ENCODE peak calls at places on chromosomes 12 and 14, in six cellular contexts. One of them, this sample, is unnamed.

GRCh38 chr12:124588689-124589318 is 21.4 kb upstream of the NCOR2 start:
- DNase-seq in NCI-H510A treated with DMSO at 0.1 percent for 48 hours: no peak
- DNase-seq in NCI-H524: no peak
- DNase-seq in A673: peak
- DNase-seq in RWPE1: peak
- DNase-seq in stomach: no peak
- DNase-seq in this sample: no peak

GRCh38 chr14:102775855-102776760 is 1.1 kb upstream of the TRAF3 start:
- DNase-seq in NCI-H510A treated with DMSO at 0.1 percent for 48 hours: no peak
- DNase-seq in NCI-H524: no peak
- DNase-seq in A673: no peak
- DNase-seq in RWPE1: no peak
- DNase-seq in stomach: peak
- DNase-seq in this sample: peak

GRCh38 chr12:57815177-57816000 is 3.1 kb downstream of the AVIL start:
- DNase-seq in NCI-H510A treated with DMSO at 0.1 percent for 48 hours: peak
- DNase-seq in NCI-H524: no peak
- DNase-seq in A673: no peak
- DNase-seq in RWPE1: no peak
- DNase-seq in stomach: no peak
- DNase-seq in this sample: peak

GRCh38 chr12:62113366-62114011 is 146.7 kb upstream of the USP15 start:
- DNase-seq in NCI-H510A treated with DMSO at 0.1 percent for 48 hours: peak
- DNase-seq in NCI-H524: no peak
- DNase-seq in A673: no peak
- DNase-seq in RWPE1: no peak
- DNase-seq in stomach: no peak
- DNase-seq in this sample: no peak

GRCh38 chr12:53726946-53727309 is 324 bp downstream of the CALCOCO1 start:
- DNase-seq in NCI-H510A treated with DMSO at 0.1 percent for 48 hours: no peak
- DNase-seq in NCI-H524: no peak
- DNase-seq in A673: peak
- DNase-seq in RWPE1: peak
- DNase-seq in stomach: no peak
- DNase-seq in this sample: peak

GRCh38 chr12:56198836-56199235 is 9.6 kb upstream of the SMARCC2 start:
- DNase-seq in NCI-H510A treated with DMSO at 0.1 percent for 48 hours: no peak
- DNase-seq in NCI-H524: no peak
- DNase-seq in A673: no peak
- DNase-seq in RWPE1: no peak
- DNase-seq in stomach: no peak
- DNase-seq in this sample: no peak

GRCh38 chr12:25065035-25065434 is 116.1 kb upstream of the BCAT1 start:
- DNase-seq in NCI-H510A treated with DMSO at 0.1 percent for 48 hours: no peak
- DNase-seq in NCI-H524: no peak
- DNase-seq in A673: no peak
- DNase-seq in RWPE1: no peak
- DNase-seq in stomach: no peak
- DNase-seq in this sample: no peak

GRCh38 chr14:90111895-90112534 is 50.2 kb downstream of the KCNK13 start:
- DNase-seq in NCI-H510A treated with DMSO at 0.1 percent for 48 hours: no peak
- DNase-seq in NCI-H524: no peak
- DNase-seq in A673: no peak
- DNase-seq in RWPE1: peak
- DNase-seq in stomach: no peak
- DNase-seq in this sample: no peak

GRCh38 chr12:11739980-11740379 is 90.5 kb downstream of the ETV6 start:
- DNase-seq in NCI-H510A treated with DMSO at 0.1 percent for 48 hours: no peak
- DNase-seq in NCI-H524: no peak
- DNase-seq in A673: no peak
- DNase-seq in RWPE1: no peak
- DNase-seq in stomach: no peak
- DNase-seq in this sample: no peak

GRCh38 chr14:31949709-31950108 is 127.4 kb upstream of the ARHGAP5 start:
- DNase-seq in NCI-H510A treated with DMSO at 0.1 percent for 48 hours: no peak
- DNase-seq in NCI-H524: no peak
- DNase-seq in A673: no peak
- DNase-seq in RWPE1: peak
- DNase-seq in stomach: no peak
- DNase-seq in this sample: peak

GRCh38 chr12:81084848-81085350 is 7.0 kb downstream of the ACSS3 start:
- DNase-seq in NCI-H510A treated with DMSO at 0.1 percent for 48 hours: no peak
- DNase-seq in NCI-H524: no peak
- DNase-seq in A673: no peak
- DNase-seq in RWPE1: no peak
- DNase-seq in stomach: no peak
- DNase-seq in this sample: no peak

GRCh38 chr14:60710506-60710905 is 13.6 kb downstream of the SIX4 start:
- DNase-seq in NCI-H510A treated with DMSO at 0.1 percent for 48 hours: no peak
- DNase-seq in NCI-H524: no peak
- DNase-seq in A673: no peak
- DNase-seq in RWPE1: no peak
- DNase-seq in stomach: no peak
- DNase-seq in this sample: peak

GRCh38 chr12:101127521-101128219 is 82.4 kb downstream of the SLC5A8 start:
- DNase-seq in NCI-H510A treated with DMSO at 0.1 percent for 48 hours: no peak
- DNase-seq in NCI-H524: no peak
- DNase-seq in A673: no peak
- DNase-seq in RWPE1: no peak
- DNase-seq in stomach: no peak
- DNase-seq in this sample: no peak

GRCh38 chr12:58540480-58541299 is 379.6 kb downstream of the LRIG3 start:
- DNase-seq in NCI-H510A treated with DMSO at 0.1 percent for 48 hours: peak
- DNase-seq in NCI-H524: peak
- DNase-seq in A673: peak
- DNase-seq in RWPE1: peak
- DNase-seq in stomach: peak
- DNase-seq in this sample: peak

GRCh38 chr12:112664569-112664968 is 127.0 kb upstream of the RPH3A start:
- DNase-seq in NCI-H510A treated with DMSO at 0.1 percent for 48 hours: no peak
- DNase-seq in NCI-H524: no peak
- DNase-seq in A673: peak
- DNase-seq in RWPE1: peak
- DNase-seq in stomach: no peak
- DNase-seq in this sample: no peak

GRCh38 chr12:116542345-116542950 is 16.7 kb upstream of the MAP1LC3B2 start:
- DNase-seq in NCI-H510A treated with DMSO at 0.1 percent for 48 hours: no peak
- DNase-seq in NCI-H524: no peak
- DNase-seq in A673: no peak
- DNase-seq in RWPE1: no peak
- DNase-seq in stomach: no peak
- DNase-seq in this sample: no peak

GRCh38 chr12:120397827-120398563 is 29.0 kb upstream of the MSI1 start:
- DNase-seq in NCI-H510A treated with DMSO at 0.1 percent for 48 hours: no peak
- DNase-seq in NCI-H524: no peak
- DNase-seq in A673: no peak
- DNase-seq in RWPE1: no peak
- DNase-seq in stomach: peak
- DNase-seq in this sample: peak

GRCh38 chr12:15152864-15153263 is 68.4 kb downstream of the RERG start:
- DNase-seq in NCI-H510A treated with DMSO at 0.1 percent for 48 hours: no peak
- DNase-seq in NCI-H524: no peak
- DNase-seq in A673: peak
- DNase-seq in RWPE1: peak
- DNase-seq in stomach: no peak
- DNase-seq in this sample: peak

GRCh38 chr12:38162013-38162412 is 154.6 kb upstream of the ALG10B start:
- DNase-seq in NCI-H510A treated with DMSO at 0.1 percent for 48 hours: no peak
- DNase-seq in NCI-H524: no peak
- DNase-seq in A673: no peak
- DNase-seq in RWPE1: no peak
- DNase-seq in stomach: no peak
- DNase-seq in this sample: no peak

GRCh38 chr14:71533800-71534199 is 398.4 kb upstream of the RGS6 start:
- DNase-seq in NCI-H510A treated with DMSO at 0.1 percent for 48 hours: no peak
- DNase-seq in NCI-H524: no peak
- DNase-seq in A673: no peak
- DNase-seq in RWPE1: no peak
- DNase-seq in stomach: no peak
- DNase-seq in this sample: peak

GRCh38 chr14:105146976-105147700 is 21.4 kb downstream of the JAG2 start:
- DNase-seq in NCI-H510A treated with DMSO at 0.1 percent for 48 hours: no peak
- DNase-seq in NCI-H524: no peak
- DNase-seq in A673: no peak
- DNase-seq in RWPE1: no peak
- DNase-seq in stomach: no peak
- DNase-seq in this sample: no peak

GRCh38 chr14:39212034-39212433 is 21.7 kb upstream of the MIA2 start:
- DNase-seq in NCI-H510A treated with DMSO at 0.1 percent for 48 hours: no peak
- DNase-seq in NCI-H524: no peak
- DNase-seq in A673: no peak
- DNase-seq in RWPE1: no peak
- DNase-seq in stomach: no peak
- DNase-seq in this sample: no peak

GRCh38 chr14:90760591-90761316 is 55.5 kb downstream of the TTC7B start:
- DNase-seq in NCI-H510A treated with DMSO at 0.1 percent for 48 hours: peak
- DNase-seq in NCI-H524: peak
- DNase-seq in A673: peak
- DNase-seq in RWPE1: no peak
- DNase-seq in stomach: no peak
- DNase-seq in this sample: peak

GRCh38 chr14:66038214-66038977 is 447.8 kb upstream of the CCDC196 start:
- DNase-seq in NCI-H510A treated with DMSO at 0.1 percent for 48 hours: no peak
- DNase-seq in NCI-H524: no peak
- DNase-seq in A673: peak
- DNase-seq in RWPE1: peak
- DNase-seq in stomach: no peak
- DNase-seq in this sample: peak

GRCh38 chr12:1532367-1532752 is 62.0 kb downstream of the FBXL14 start:
- DNase-seq in NCI-H510A treated with DMSO at 0.1 percent for 48 hours: no peak
- DNase-seq in NCI-H524: no peak
- DNase-seq in A673: no peak
- DNase-seq in RWPE1: no peak
- DNase-seq in stomach: no peak
- DNase-seq in this sample: no peak

GRCh38 chr12:66441905-66442559 is 139.7 kb downstream of the HELB start:
- DNase-seq in NCI-H510A treated with DMSO at 0.1 percent for 48 hours: no peak
- DNase-seq in NCI-H524: no peak
- DNase-seq in A673: no peak
- DNase-seq in RWPE1: no peak
- DNase-seq in stomach: no peak
- DNase-seq in this sample: no peak

GRCh38 chr12:39620664-39621658 is 1.4 kb upstream of the ABCD2 start:
- DNase-seq in NCI-H510A treated with DMSO at 0.1 percent for 48 hours: no peak
- DNase-seq in NCI-H524: no peak
- DNase-seq in A673: no peak
- DNase-seq in RWPE1: no peak
- DNase-seq in stomach: no peak
- DNase-seq in this sample: no peak

GRCh38 chr12:94305293-94305957 is 154.2 kb downstream of the CEP83 start:
- DNase-seq in NCI-H510A treated with DMSO at 0.1 percent for 48 hours: peak
- DNase-seq in NCI-H524: no peak
- DNase-seq in A673: no peak
- DNase-seq in RWPE1: no peak
- DNase-seq in stomach: no peak
- DNase-seq in this sample: no peak

GRCh38 chr14:36935976-36936678 is 236.3 kb downstream of the SLC25A21 start:
- DNase-seq in NCI-H510A treated with DMSO at 0.1 percent for 48 hours: no peak
- DNase-seq in NCI-H524: no peak
- DNase-seq in A673: no peak
- DNase-seq in RWPE1: peak
- DNase-seq in stomach: no peak
- DNase-seq in this sample: peak